ENCODE peak calls at places on chromosome 19, in four cellular contexts. V is uterus; O is CD8-positive, alpha-beta T cell; W is BE2C. A is an unnamed sample.

GRCh38 chr19:13163609-13164364 is 13.6 kb downstream of the IER2 start:
- DNase-seq in V (peak; percentile 88), O (peak; percentile 30), W (peak; percentile 94), A (peak; percentile 40)

GRCh38 chr19:33391631-33392249 is 18.2 kb downstream of the CEBPG start:
- DNase-seq in V (no peak), O (no peak), W (peak; percentile 7), A (no peak)

GRCh38 chr19:589693-590395 is at the start of gene HCN2:
- DNase-seq in V (no peak), O (no peak), W (no peak), A (no peak)

GRCh38 chr19:57825501-57825900 is 4.6 kb upstream of the ZNF587B start:
- DNase-seq in V (no peak), O (no peak), W (no peak), A (no peak)

GRCh38 chr19:634975-635652 is 1.8 kb upstream of the POLRMT start:
- DNase-seq in V (no peak), O (no peak), W (no peak), A (no peak)

GRCh38 chr19:53519431-53519830 is 18.5 kb upstream of the ZNF331 start:
- DNase-seq in V (peak; percentile 34), O (no peak), W (no peak), A (peak; percentile 78)

GRCh38 chr19:12052057-12052570 is 647 bp downstream of the ZNF878 start:
- DNase-seq in V (no peak), O (no peak), W (no peak), A (no peak)

GRCh38 chr19:38270587-38271167 is 6.3 kb downstream of the SPINT2 start:
- DNase-seq in V (no peak), O (no peak), W (no peak), A (no peak)

GRCh38 chr19:29277107-29277506 is 64.2 kb upstream of the UQCRFS1 start:
- DNase-seq in V (no peak), O (peak; percentile 42), W (no peak), A (no peak)

GRCh38 chr19:10981496-10981895 is 20.7 kb downstream of the SMARCA4 start:
- DNase-seq in V (no peak), O (no peak), W (no peak), A (no peak)

GRCh38 chr19:58550362-58551122 is 4.4 kb downstream of the CHMP2A start:
- DNase-seq in V (no peak), O (no peak), W (no peak), A (no peak)

GRCh38 chr19:16400911-16401675 is 70.7 kb downstream of the EPS15L1 start:
- DNase-seq in V (peak; percentile 79), O (no peak), W (no peak), A (peak; percentile 84)

GRCh38 chr19:29715695-29716581 is 877 bp upstream of the C19orf12 start:
- DNase-seq in V (no peak), O (no peak), W (no peak), A (no peak)

GRCh38 chr19:10009269-10009665 is 1.0 kb downstream of the COL5A3 start:
- DNase-seq in V (peak; percentile 79), O (peak; percentile 59), W (no peak), A (no peak)

GRCh38 chr19:38389101-38389925 is 816 bp downstream of the SPRED3 start:
- DNase-seq in V (no peak), O (no peak), W (peak; percentile 31), A (no peak)

GRCh38 chr19:12987781-12988180 is 7.5 kb upstream of the NFIX start:
- DNase-seq in V (no peak), O (no peak), W (no peak), A (no peak)

GRCh38 chr19:35828694-35829301 is 16.2 kb upstream of the PRODH2 start:
- DNase-seq in V (peak; percentile 29), O (peak; percentile 51), W (no peak), A (peak; percentile 37)

GRCh38 chr19:27974082-27974513 is 1238.9 kb downstream of the UQCRFS1 start:
- DNase-seq in V (no peak), O (no peak), W (no peak), A (no peak)

GRCh38 chr19:53485046-53486004 is 17.8 kb downstream of the ZNF813 start:
- DNase-seq in V (no peak), O (no peak), W (no peak), A (no peak)

GRCh38 chr19:33620611-33621010 is 1.1 kb upstream of the CHST8 start:
- DNase-seq in V (no peak), O (no peak), W (no peak), A (no peak)

GRCh38 chr19:47493378-47494210 is 9.6 kb upstream of the KPTN start:
- DNase-seq in V (no peak), O (no peak), W (no peak), A (no peak)

GRCh38 chr19:35224681-35225604 is 3.6 kb downstream of the FAM187B start:
- DNase-seq in V (no peak), O (no peak), W (no peak), A (no peak)

GRCh38 chr19:56670961-56671612 is 470 bp downstream of the ZNF835 start:
- DNase-seq in V (no peak), O (peak; percentile 6), W (no peak), A (no peak)

GRCh38 chr19:40747536-40747935 is 2.7 kb downstream of the ACTMAP start:
- DNase-seq in V (no peak), O (no peak), W (no peak), A (no peak)

GRCh38 chr19:3506384-3507340 is 551 bp downstream of the FZR1 start:
- DNase-seq in V (peak; percentile 54), O (peak; percentile 48), W (no peak), A (peak; percentile 28)

GRCh38 chr19:12984683-12985048 is 10.6 kb upstream of the NFIX start:
- DNase-seq in V (no peak), O (no peak), W (no peak), A (no peak)

GRCh38 chr19:53123400-53123799 is 9.3 kb downstream of the ZNF415 start:
- DNase-seq in V (no peak), O (no peak), W (no peak), A (no peak)

GRCh38 chr19:50496189-50497029 is 14.6 kb downstream of the JOSD2 start:
- DNase-seq in V (no peak), O (no peak), W (no peak), A (no peak)

GRCh38 chr19:13153627-13154240 is 3.5 kb downstream of the IER2 start:
- DNase-seq in V (peak; percentile 40), O (peak; percentile 26), W (peak; percentile 54), A (no peak)

GRCh38 chr19:30692517-30692870 is 320.3 kb downstream of the ZNF536 start:
- DNase-seq in V (peak; percentile 31), O (no peak), W (no peak), A (no peak)

GRCh38 chr19:19579533-19580361 is 38.7 kb downstream of the PBX4 start:
- DNase-seq in V (no peak), O (no peak), W (no peak), A (no peak)

GRCh38 chr19:46784262-46785053 is 3.9 kb downstream of the SLC1A5 start:
- DNase-seq in V (peak; percentile 82), O (peak; percentile 25), W (peak; percentile 83), A (peak; percentile 88)

DNA sequence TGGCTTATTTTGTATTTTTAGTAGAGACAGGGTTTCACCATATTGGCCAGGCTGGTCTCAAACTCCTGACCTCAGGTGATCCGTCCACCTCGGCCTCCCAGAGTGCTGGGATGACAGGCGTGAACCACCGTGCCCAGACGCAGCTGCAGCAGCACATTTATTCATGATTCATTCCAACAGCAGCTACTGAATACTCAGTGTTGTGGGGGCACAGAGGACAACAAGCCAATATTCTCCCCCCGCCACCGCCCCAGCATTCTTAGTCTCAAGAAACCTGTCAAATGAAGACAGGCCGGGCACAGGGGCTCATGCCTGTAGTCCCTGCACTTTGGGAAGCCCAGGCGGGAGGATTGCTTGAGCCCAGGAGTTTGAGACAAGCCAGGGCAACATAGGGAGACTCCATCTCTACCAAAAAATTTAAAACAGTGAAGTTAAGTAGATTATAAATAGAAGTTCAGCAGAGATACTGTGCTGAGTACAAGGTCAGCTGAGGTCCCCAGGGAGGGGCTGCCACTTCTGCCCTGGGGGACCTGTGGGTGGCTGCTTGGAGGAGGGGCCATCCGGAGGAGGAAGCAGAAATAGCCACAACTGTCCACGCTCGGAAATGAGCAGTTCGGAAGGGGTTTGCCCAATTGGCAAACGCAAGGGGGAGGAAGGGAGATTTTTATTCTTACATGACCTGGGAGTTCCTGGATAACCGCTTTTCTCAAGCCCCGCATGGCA is 4.3 kb downstream of the DOT1L start:
- DNase-seq in V (peak; percentile 59), O (no peak), W (no peak), A (no peak)
- H3K4me1 ChIP-seq in V (peaks cover 26% of the 10 kb centered on the region), O (peaks cover 45% of the 10 kb centered on the region), W (peaks cover 42% of the 10 kb centered on the region), A (peaks cover 26% of the 10 kb centered on the region)

DNA sequence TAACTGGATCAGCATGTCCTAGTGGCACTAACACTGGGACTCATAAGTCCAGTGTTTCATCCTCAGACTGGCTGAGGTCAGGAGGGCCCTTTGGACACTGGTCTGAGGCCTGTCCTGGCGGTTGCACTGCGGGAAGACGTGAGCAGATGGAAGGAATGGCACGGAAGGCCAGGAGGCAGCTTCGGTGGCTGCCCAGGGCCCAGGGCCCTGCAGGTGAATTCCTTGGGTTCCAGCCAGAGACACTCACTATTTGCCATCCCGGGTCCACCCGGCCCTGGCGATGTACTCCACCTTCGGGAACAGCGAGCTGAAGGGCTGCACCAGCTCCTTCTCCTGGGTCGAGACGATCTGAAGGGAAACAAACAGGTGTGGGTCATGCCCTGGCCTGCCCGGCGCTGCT is 26.3 kb downstream of the DPP9 start:
- DNase-seq in V (no peak), O (no peak), W (no peak), A (no peak)
- H3K4me1 ChIP-seq in V (no peaks in the 10 kb centered on the region), O (no peaks in the 10 kb centered on the region), W (no peaks in the 10 kb centered on the region), A (no peaks in the 10 kb centered on the region)

GRCh38 chr19:49425922-49426592 is 869 bp downstream of the GFY start:
- DNase-seq in V (no peak), O (no peak), W (peak; percentile 51), A (no peak)
- H3K4me1 ChIP-seq in V (peaks cover 14% of the 10 kb centered on the region), O (peaks cover 51% of the 10 kb centered on the region), W (peaks cover 7% of the 10 kb centered on the region), A (peaks cover 5% of the 10 kb centered on the region)

DNA sequence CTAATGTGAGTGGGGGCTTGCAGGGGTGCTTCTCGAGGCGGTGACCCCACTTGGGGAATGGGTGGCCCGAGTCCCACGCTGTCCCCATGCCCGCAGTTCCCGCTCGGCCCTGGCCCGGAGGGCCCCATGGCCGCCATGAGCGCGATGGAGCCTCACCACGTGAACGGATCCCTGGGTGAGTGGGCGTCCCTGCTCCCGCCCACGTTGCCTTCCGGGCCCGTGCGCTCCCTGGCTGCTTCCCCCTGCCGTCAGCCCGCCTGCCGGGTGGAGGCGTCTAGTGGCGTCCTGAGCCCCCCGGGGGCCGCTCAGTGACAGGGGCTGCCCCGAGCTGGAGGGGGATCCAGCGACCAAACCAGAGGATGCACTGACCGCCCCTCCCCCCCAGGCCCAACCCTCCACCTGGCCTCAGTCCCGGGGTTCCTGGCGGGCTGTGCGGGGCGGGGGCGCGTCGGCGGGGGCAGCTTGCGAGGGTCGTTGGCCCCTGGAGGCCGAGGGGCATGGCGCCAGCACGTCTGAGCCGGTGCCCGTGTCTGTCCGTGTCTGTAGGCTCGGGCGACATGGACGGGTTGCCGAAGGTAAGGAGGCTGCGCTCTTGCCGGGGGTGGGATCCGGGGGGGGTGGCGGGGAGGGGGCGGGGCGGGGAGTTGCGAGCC is 4.8 kb downstream of the ISYNA1 start:
- DNase-seq in V (peak; percentile 53), O (peak; percentile 54), W (peak; percentile 81), A (no peak)
- H3K4me1 ChIP-seq in V (peaks cover 10% of the 10 kb centered on the region), O (peaks cover 49% of the 10 kb centered on the region), W (peaks cover 41% of the 10 kb centered on the region), A (peaks cover 2% of the 10 kb centered on the region)

A was measured in prostate gland.